ENCODE peak calls at places on chromosomes 16 and 17, in seven cellular contexts. One of them, this sample, is unnamed.

GRCh38 chr17:44636562-44636961 is 19.7 kb upstream of the MEIOC start:
- DNase-seq in RCC 7860: peak
- DNase-seq in fibroblast of the conjunctiva: peak
- DNase-seq in anterior cingulate cortex: no peak
- DNase-seq in activated CD4-positive, alpha-beta T cell treated with anti-CD3 and anti-CD28 coated beads, Interleukin-2, amount 10 ng/mL, durations not matched to agents 7 days and 5 days: no peak
- DNase-seq in fibroblast of lung: peak
- DNase-seq in activated CD8-positive, alpha-beta T cell treated with anti-CD3 and anti-CD28 coated beads, Interleukin-2, amount 10 ng/mL, durations not matched to agents 7 days and 5 days: no peak
- DNase-seq in this sample: peak

GRCh38 chr17:269616-270514 is 82.7 kb downstream of the RPH3AL start:
- DNase-seq in anterior cingulate cortex: no peak
- DNase-seq in activated CD8-positive, alpha-beta T cell treated with anti-CD3 and anti-CD28 coated beads, Interleukin-2, amount 10 ng/mL, durations not matched to agents 7 days and 5 days: no peak
- DNase-seq in fibroblast of the conjunctiva: no peak
- DNase-seq in RCC 7860: no peak
- DNase-seq in fibroblast of lung: no peak
- DNase-seq in activated CD4-positive, alpha-beta T cell treated with anti-CD3 and anti-CD28 coated beads, Interleukin-2, amount 10 ng/mL, durations not matched to agents 7 days and 5 days: peak
- DNase-seq in this sample: no peak

GRCh38 chr17:43814714-43815113 is 18.2 kb downstream of the MPP3 start:
- DNase-seq in activated CD8-positive, alpha-beta T cell treated with anti-CD3 and anti-CD28 coated beads, Interleukin-2, amount 10 ng/mL, durations not matched to agents 7 days and 5 days: no peak
- DNase-seq in activated CD4-positive, alpha-beta T cell treated with anti-CD3 and anti-CD28 coated beads, Interleukin-2, amount 10 ng/mL, durations not matched to agents 7 days and 5 days: no peak
- DNase-seq in anterior cingulate cortex: no peak
- DNase-seq in RCC 7860: peak
- DNase-seq in fibroblast of the conjunctiva: peak
- DNase-seq in fibroblast of lung: peak
- DNase-seq in this sample: peak

GRCh38 chr16:58085584-58086251 is 43.5 kb downstream of the CFAP20 start:
- DNase-seq in activated CD8-positive, alpha-beta T cell treated with anti-CD3 and anti-CD28 coated beads, Interleukin-2, amount 10 ng/mL, durations not matched to agents 7 days and 5 days: no peak
- DNase-seq in fibroblast of lung: no peak
- DNase-seq in fibroblast of the conjunctiva: no peak
- DNase-seq in RCC 7860: no peak
- DNase-seq in activated CD4-positive, alpha-beta T cell treated with anti-CD3 and anti-CD28 coated beads, Interleukin-2, amount 10 ng/mL, durations not matched to agents 7 days and 5 days: no peak
- DNase-seq in anterior cingulate cortex: no peak
- DNase-seq in this sample: no peak

GRCh38 chr16:89922884-89923639 is at the start of gene TUBB3:
- DNase-seq in fibroblast of lung: peak
- DNase-seq in fibroblast of the conjunctiva: peak
- DNase-seq in activated CD8-positive, alpha-beta T cell treated with anti-CD3 and anti-CD28 coated beads, Interleukin-2, amount 10 ng/mL, durations not matched to agents 7 days and 5 days: peak
- DNase-seq in RCC 7860: peak
- DNase-seq in anterior cingulate cortex: peak
- DNase-seq in activated CD4-positive, alpha-beta T cell treated with anti-CD3 and anti-CD28 coated beads, Interleukin-2, amount 10 ng/mL, durations not matched to agents 7 days and 5 days: peak
- DNase-seq in this sample: peak

GRCh38 chr17:29179232-29180036 is 764 bp downstream of the MYO18A start:
- DNase-seq in RCC 7860: no peak
- DNase-seq in anterior cingulate cortex: no peak
- DNase-seq in fibroblast of lung: no peak
- DNase-seq in activated CD8-positive, alpha-beta T cell treated with anti-CD3 and anti-CD28 coated beads, Interleukin-2, amount 10 ng/mL, durations not matched to agents 7 days and 5 days: no peak
- DNase-seq in fibroblast of the conjunctiva: no peak
- DNase-seq in activated CD4-positive, alpha-beta T cell treated with anti-CD3 and anti-CD28 coated beads, Interleukin-2, amount 10 ng/mL, durations not matched to agents 7 days and 5 days: no peak
- DNase-seq in this sample: peak

GRCh38 chr16:85902366-85903155 is 3.6 kb downstream of the IRF8 start:
- DNase-seq in RCC 7860: no peak
- DNase-seq in fibroblast of lung: no peak
- DNase-seq in activated CD8-positive, alpha-beta T cell treated with anti-CD3 and anti-CD28 coated beads, Interleukin-2, amount 10 ng/mL, durations not matched to agents 7 days and 5 days: peak
- DNase-seq in fibroblast of the conjunctiva: no peak
- DNase-seq in activated CD4-positive, alpha-beta T cell treated with anti-CD3 and anti-CD28 coated beads, Interleukin-2, amount 10 ng/mL, durations not matched to agents 7 days and 5 days: peak
- DNase-seq in anterior cingulate cortex: no peak
- DNase-seq in this sample: no peak

GRCh38 chr17:12927541-12928425 is 90.0 kb downstream of the ELAC2 start:
- DNase-seq in activated CD4-positive, alpha-beta T cell treated with anti-CD3 and anti-CD28 coated beads, Interleukin-2, amount 10 ng/mL, durations not matched to agents 7 days and 5 days: no peak
- DNase-seq in activated CD8-positive, alpha-beta T cell treated with anti-CD3 and anti-CD28 coated beads, Interleukin-2, amount 10 ng/mL, durations not matched to agents 7 days and 5 days: no peak
- DNase-seq in fibroblast of lung: no peak
- DNase-seq in anterior cingulate cortex: no peak
- DNase-seq in fibroblast of the conjunctiva: no peak
- DNase-seq in RCC 7860: no peak
- DNase-seq in this sample: no peak

GRCh38 chr17:74123866-74124265 is 79.6 kb upstream of the RPL38 start:
- DNase-seq in RCC 7860: no peak
- DNase-seq in fibroblast of lung: no peak
- DNase-seq in fibroblast of the conjunctiva: no peak
- DNase-seq in activated CD8-positive, alpha-beta T cell treated with anti-CD3 and anti-CD28 coated beads, Interleukin-2, amount 10 ng/mL, durations not matched to agents 7 days and 5 days: no peak
- DNase-seq in anterior cingulate cortex: no peak
- DNase-seq in activated CD4-positive, alpha-beta T cell treated with anti-CD3 and anti-CD28 coated beads, Interleukin-2, amount 10 ng/mL, durations not matched to agents 7 days and 5 days: no peak
- DNase-seq in this sample: no peak

GRCh38 chr17:6567528-6568185 is 11.3 kb upstream of the PITPNM3 start:
- DNase-seq in activated CD4-positive, alpha-beta T cell treated with anti-CD3 and anti-CD28 coated beads, Interleukin-2, amount 10 ng/mL, durations not matched to agents 7 days and 5 days: no peak
- DNase-seq in anterior cingulate cortex: no peak
- DNase-seq in RCC 7860: no peak
- DNase-seq in activated CD8-positive, alpha-beta T cell treated with anti-CD3 and anti-CD28 coated beads, Interleukin-2, amount 10 ng/mL, durations not matched to agents 7 days and 5 days: no peak
- DNase-seq in fibroblast of the conjunctiva: peak
- DNase-seq in fibroblast of lung: no peak
- DNase-seq in this sample: no peak

GRCh38 chr16:70769131-70769530 is 31.8 kb downstream of the VAC14 start:
- DNase-seq in activated CD8-positive, alpha-beta T cell treated with anti-CD3 and anti-CD28 coated beads, Interleukin-2, amount 10 ng/mL, durations not matched to agents 7 days and 5 days: no peak
- DNase-seq in RCC 7860: no peak
- DNase-seq in fibroblast of the conjunctiva: no peak
- DNase-seq in anterior cingulate cortex: no peak
- DNase-seq in activated CD4-positive, alpha-beta T cell treated with anti-CD3 and anti-CD28 coated beads, Interleukin-2, amount 10 ng/mL, durations not matched to agents 7 days and 5 days: no peak
- DNase-seq in fibroblast of lung: no peak
- DNase-seq in this sample: no peak

GRCh38 chr17:62091804-62092203 is 26.7 kb upstream of the MED13 start:
- DNase-seq in activated CD8-positive, alpha-beta T cell treated with anti-CD3 and anti-CD28 coated beads, Interleukin-2, amount 10 ng/mL, durations not matched to agents 7 days and 5 days: no peak
- DNase-seq in anterior cingulate cortex: no peak
- DNase-seq in RCC 7860: no peak
- DNase-seq in activated CD4-positive, alpha-beta T cell treated with anti-CD3 and anti-CD28 coated beads, Interleukin-2, amount 10 ng/mL, durations not matched to agents 7 days and 5 days: no peak
- DNase-seq in fibroblast of lung: no peak
- DNase-seq in fibroblast of the conjunctiva: no peak
- DNase-seq in this sample: no peak

GRCh38 chr17:45709889-45710288 is 74.2 kb upstream of the CRHR1 start:
- DNase-seq in RCC 7860: no peak
- DNase-seq in fibroblast of the conjunctiva: no peak
- DNase-seq in activated CD8-positive, alpha-beta T cell treated with anti-CD3 and anti-CD28 coated beads, Interleukin-2, amount 10 ng/mL, durations not matched to agents 7 days and 5 days: no peak
- DNase-seq in activated CD4-positive, alpha-beta T cell treated with anti-CD3 and anti-CD28 coated beads, Interleukin-2, amount 10 ng/mL, durations not matched to agents 7 days and 5 days: no peak
- DNase-seq in fibroblast of lung: no peak
- DNase-seq in anterior cingulate cortex: no peak
- DNase-seq in this sample: no peak

GRCh38 chr17:80363120-80363515 is 51.8 kb upstream of the ENDOV start:
- DNase-seq in activated CD4-positive, alpha-beta T cell treated with anti-CD3 and anti-CD28 coated beads, Interleukin-2, amount 10 ng/mL, durations not matched to agents 7 days and 5 days: no peak
- DNase-seq in anterior cingulate cortex: no peak
- DNase-seq in fibroblast of lung: no peak
- DNase-seq in activated CD8-positive, alpha-beta T cell treated with anti-CD3 and anti-CD28 coated beads, Interleukin-2, amount 10 ng/mL, durations not matched to agents 7 days and 5 days: no peak
- DNase-seq in RCC 7860: no peak
- DNase-seq in fibroblast of the conjunctiva: no peak
- DNase-seq in this sample: no peak

GRCh38 chr17:57372156-57372555 is 115.8 kb downstream of the MSI2 start:
- DNase-seq in fibroblast of the conjunctiva: no peak
- DNase-seq in activated CD8-positive, alpha-beta T cell treated with anti-CD3 and anti-CD28 coated beads, Interleukin-2, amount 10 ng/mL, durations not matched to agents 7 days and 5 days: no peak
- DNase-seq in RCC 7860: peak
- DNase-seq in anterior cingulate cortex: no peak
- DNase-seq in fibroblast of lung: peak
- DNase-seq in activated CD4-positive, alpha-beta T cell treated with anti-CD3 and anti-CD28 coated beads, Interleukin-2, amount 10 ng/mL, durations not matched to agents 7 days and 5 days: no peak
- DNase-seq in this sample: peak

GRCh38 chr16:52537463-52537862 is 9.5 kb downstream of the TOX3 start:
- DNase-seq in anterior cingulate cortex: no peak
- DNase-seq in fibroblast of the conjunctiva: no peak
- DNase-seq in RCC 7860: no peak
- DNase-seq in fibroblast of lung: peak
- DNase-seq in activated CD8-positive, alpha-beta T cell treated with anti-CD3 and anti-CD28 coated beads, Interleukin-2, amount 10 ng/mL, durations not matched to agents 7 days and 5 days: no peak
- DNase-seq in activated CD4-positive, alpha-beta T cell treated with anti-CD3 and anti-CD28 coated beads, Interleukin-2, amount 10 ng/mL, durations not matched to agents 7 days and 5 days: no peak
- DNase-seq in this sample: no peak

GRCh38 chr17:77489898-77490265 is 349.1 kb downstream of the SEC14L1 start:
- DNase-seq in activated CD8-positive, alpha-beta T cell treated with anti-CD3 and anti-CD28 coated beads, Interleukin-2, amount 10 ng/mL, durations not matched to agents 7 days and 5 days: no peak
- DNase-seq in anterior cingulate cortex: peak
- DNase-seq in activated CD4-positive, alpha-beta T cell treated with anti-CD3 and anti-CD28 coated beads, Interleukin-2, amount 10 ng/mL, durations not matched to agents 7 days and 5 days: no peak
- DNase-seq in RCC 7860: no peak
- DNase-seq in fibroblast of the conjunctiva: peak
- DNase-seq in fibroblast of lung: no peak
- DNase-seq in this sample: no peak

GRCh38 chr16:80526418-80527061 is 14.3 kb upstream of the DYNLRB2 start:
- DNase-seq in activated CD4-positive, alpha-beta T cell treated with anti-CD3 and anti-CD28 coated beads, Interleukin-2, amount 10 ng/mL, durations not matched to agents 7 days and 5 days: peak
- DNase-seq in anterior cingulate cortex: peak
- DNase-seq in fibroblast of lung: peak
- DNase-seq in fibroblast of the conjunctiva: peak
- DNase-seq in RCC 7860: peak
- DNase-seq in activated CD8-positive, alpha-beta T cell treated with anti-CD3 and anti-CD28 coated beads, Interleukin-2, amount 10 ng/mL, durations not matched to agents 7 days and 5 days: peak
- DNase-seq in this sample: peak

GRCh38 chr16:66856801-66857200 is 12.6 kb downstream of the CA7 start:
- DNase-seq in fibroblast of lung: no peak
- DNase-seq in RCC 7860: no peak
- DNase-seq in fibroblast of the conjunctiva: no peak
- DNase-seq in activated CD8-positive, alpha-beta T cell treated with anti-CD3 and anti-CD28 coated beads, Interleukin-2, amount 10 ng/mL, durations not matched to agents 7 days and 5 days: no peak
- DNase-seq in anterior cingulate cortex: no peak
- DNase-seq in activated CD4-positive, alpha-beta T cell treated with anti-CD3 and anti-CD28 coated beads, Interleukin-2, amount 10 ng/mL, durations not matched to agents 7 days and 5 days: no peak
- DNase-seq in this sample: no peak

GRCh38 chr17:2694381-2695242 is 17.0 kb downstream of the CLUH start:
- DNase-seq in fibroblast of lung: no peak
- DNase-seq in fibroblast of the conjunctiva: no peak
- DNase-seq in anterior cingulate cortex: no peak
- DNase-seq in RCC 7860: no peak
- DNase-seq in activated CD8-positive, alpha-beta T cell treated with anti-CD3 and anti-CD28 coated beads, Interleukin-2, amount 10 ng/mL, durations not matched to agents 7 days and 5 days: no peak
- DNase-seq in activated CD4-positive, alpha-beta T cell treated with anti-CD3 and anti-CD28 coated beads, Interleukin-2, amount 10 ng/mL, durations not matched to agents 7 days and 5 days: no peak
- DNase-seq in this sample: no peak

GRCh38 chr17:82898976-82899514 is 59.2 kb upstream of the ZNF750 start:
- DNase-seq in activated CD4-positive, alpha-beta T cell treated with anti-CD3 and anti-CD28 coated beads, Interleukin-2, amount 10 ng/mL, durations not matched to agents 7 days and 5 days: no peak
- DNase-seq in fibroblast of lung: no peak
- DNase-seq in fibroblast of the conjunctiva: no peak
- DNase-seq in anterior cingulate cortex: no peak
- DNase-seq in activated CD8-positive, alpha-beta T cell treated with anti-CD3 and anti-CD28 coated beads, Interleukin-2, amount 10 ng/mL, durations not matched to agents 7 days and 5 days: no peak
- DNase-seq in RCC 7860: no peak
- DNase-seq in this sample: no peak

GRCh38 chr17:44997733-44998520 is 29.8 kb upstream of the C1QL1 start:
- DNase-seq in anterior cingulate cortex: no peak
- DNase-seq in activated CD8-positive, alpha-beta T cell treated with anti-CD3 and anti-CD28 coated beads, Interleukin-2, amount 10 ng/mL, durations not matched to agents 7 days and 5 days: no peak
- DNase-seq in fibroblast of the conjunctiva: no peak
- DNase-seq in activated CD4-positive, alpha-beta T cell treated with anti-CD3 and anti-CD28 coated beads, Interleukin-2, amount 10 ng/mL, durations not matched to agents 7 days and 5 days: no peak
- DNase-seq in RCC 7860: no peak
- DNase-seq in fibroblast of lung: no peak
- DNase-seq in this sample: no peak

GRCh38 chr16:66886914-66887313 is 6.6 kb downstream of the PDP2 start:
- DNase-seq in activated CD8-positive, alpha-beta T cell treated with anti-CD3 and anti-CD28 coated beads, Interleukin-2, amount 10 ng/mL, durations not matched to agents 7 days and 5 days: no peak
- DNase-seq in activated CD4-positive, alpha-beta T cell treated with anti-CD3 and anti-CD28 coated beads, Interleukin-2, amount 10 ng/mL, durations not matched to agents 7 days and 5 days: no peak
- DNase-seq in RCC 7860: no peak
- DNase-seq in fibroblast of the conjunctiva: no peak
- DNase-seq in anterior cingulate cortex: no peak
- DNase-seq in fibroblast of lung: peak
- DNase-seq in this sample: no peak

GRCh38 chr16:48592839-48593429 is 17.0 kb downstream of the N4BP1 start:
- DNase-seq in fibroblast of the conjunctiva: no peak
- DNase-seq in RCC 7860: no peak
- DNase-seq in activated CD8-positive, alpha-beta T cell treated with anti-CD3 and anti-CD28 coated beads, Interleukin-2, amount 10 ng/mL, durations not matched to agents 7 days and 5 days: no peak
- DNase-seq in fibroblast of lung: no peak
- DNase-seq in activated CD4-positive, alpha-beta T cell treated with anti-CD3 and anti-CD28 coated beads, Interleukin-2, amount 10 ng/mL, durations not matched to agents 7 days and 5 days: no peak
- DNase-seq in anterior cingulate cortex: no peak
- DNase-seq in this sample: peak

GRCh38 chr17:34220045-34220775 is 34.9 kb upstream of the CCL2 start:
- DNase-seq in anterior cingulate cortex: no peak
- DNase-seq in RCC 7860: no peak
- DNase-seq in activated CD8-positive, alpha-beta T cell treated with anti-CD3 and anti-CD28 coated beads, Interleukin-2, amount 10 ng/mL, durations not matched to agents 7 days and 5 days: no peak
- DNase-seq in fibroblast of the conjunctiva: no peak
- DNase-seq in fibroblast of lung: no peak
- DNase-seq in activated CD4-positive, alpha-beta T cell treated with anti-CD3 and anti-CD28 coated beads, Interleukin-2, amount 10 ng/mL, durations not matched to agents 7 days and 5 days: no peak
- DNase-seq in this sample: no peak

GRCh38 chr17:9645858-9646555 is 690 bp downstream of the USP43 start:
- DNase-seq in RCC 7860: peak
- DNase-seq in fibroblast of lung: peak
- DNase-seq in fibroblast of the conjunctiva: no peak
- DNase-seq in activated CD8-positive, alpha-beta T cell treated with anti-CD3 and anti-CD28 coated beads, Interleukin-2, amount 10 ng/mL, durations not matched to agents 7 days and 5 days: peak
- DNase-seq in activated CD4-positive, alpha-beta T cell treated with anti-CD3 and anti-CD28 coated beads, Interleukin-2, amount 10 ng/mL, durations not matched to agents 7 days and 5 days: peak
- DNase-seq in anterior cingulate cortex: no peak
- DNase-seq in this sample: peak

GRCh38 chr17:15660077-15660476 is 24.0 kb downstream of the TRIM16 start:
- DNase-seq in fibroblast of the conjunctiva: no peak
- DNase-seq in RCC 7860: no peak
- DNase-seq in activated CD4-positive, alpha-beta T cell treated with anti-CD3 and anti-CD28 coated beads, Interleukin-2, amount 10 ng/mL, durations not matched to agents 7 days and 5 days: no peak
- DNase-seq in activated CD8-positive, alpha-beta T cell treated with anti-CD3 and anti-CD28 coated beads, Interleukin-2, amount 10 ng/mL, durations not matched to agents 7 days and 5 days: no peak
- DNase-seq in fibroblast of lung: no peak
- DNase-seq in anterior cingulate cortex: no peak
- DNase-seq in this sample: no peak

GRCh38 chr17:60594747-60595146 is 5.2 kb upstream of the PPM1D start:
- DNase-seq in RCC 7860: no peak
- DNase-seq in fibroblast of the conjunctiva: no peak
- DNase-seq in activated CD4-positive, alpha-beta T cell treated with anti-CD3 and anti-CD28 coated beads, Interleukin-2, amount 10 ng/mL, durations not matched to agents 7 days and 5 days: no peak
- DNase-seq in activated CD8-positive, alpha-beta T cell treated with anti-CD3 and anti-CD28 coated beads, Interleukin-2, amount 10 ng/mL, durations not matched to agents 7 days and 5 days: no peak
- DNase-seq in fibroblast of lung: no peak
- DNase-seq in anterior cingulate cortex: no peak
- DNase-seq in this sample: no peak

GRCh38 chr16:15781650-15782049 is 75.2 kb downstream of the MYH11 start:
- DNase-seq in fibroblast of the conjunctiva: no peak
- DNase-seq in activated CD4-positive, alpha-beta T cell treated with anti-CD3 and anti-CD28 coated beads, Interleukin-2, amount 10 ng/mL, durations not matched to agents 7 days and 5 days: no peak
- DNase-seq in RCC 7860: no peak
- DNase-seq in activated CD8-positive, alpha-beta T cell treated with anti-CD3 and anti-CD28 coated beads, Interleukin-2, amount 10 ng/mL, durations not matched to agents 7 days and 5 days: no peak
- DNase-seq in anterior cingulate cortex: no peak
- DNase-seq in fibroblast of lung: no peak
- DNase-seq in this sample: no peak

GRCh38 chr17:32970281-32970680 is 21.4 kb upstream of the SPACA3 start:
- DNase-seq in RCC 7860: no peak
- DNase-seq in anterior cingulate cortex: no peak
- DNase-seq in fibroblast of lung: peak
- DNase-seq in fibroblast of the conjunctiva: no peak
- DNase-seq in activated CD8-positive, alpha-beta T cell treated with anti-CD3 and anti-CD28 coated beads, Interleukin-2, amount 10 ng/mL, durations not matched to agents 7 days and 5 days: no peak
- DNase-seq in activated CD4-positive, alpha-beta T cell treated with anti-CD3 and anti-CD28 coated beads, Interleukin-2, amount 10 ng/mL, durations not matched to agents 7 days and 5 days: no peak
- DNase-seq in this sample: no peak

GRCh38 chr17:6641374-6641818 is 536 bp downstream of the TXNDC17 start:
- DNase-seq in fibroblast of lung: no peak
- DNase-seq in activated CD4-positive, alpha-beta T cell treated with anti-CD3 and anti-CD28 coated beads, Interleukin-2, amount 10 ng/mL, durations not matched to agents 7 days and 5 days: peak
- DNase-seq in fibroblast of the conjunctiva: no peak
- DNase-seq in activated CD8-positive, alpha-beta T cell treated with anti-CD3 and anti-CD28 coated beads, Interleukin-2, amount 10 ng/mL, durations not matched to agents 7 days and 5 days: no peak
- DNase-seq in anterior cingulate cortex: no peak
- DNase-seq in RCC 7860: no peak
- DNase-seq in this sample: no peak

GRCh38 chr17:70144260-70144846 is 25.0 kb upstream of the KCNJ2 start:
- DNase-seq in fibroblast of lung: peak
- DNase-seq in anterior cingulate cortex: no peak
- DNase-seq in activated CD8-positive, alpha-beta T cell treated with anti-CD3 and anti-CD28 coated beads, Interleukin-2, amount 10 ng/mL, durations not matched to agents 7 days and 5 days: no peak
- DNase-seq in fibroblast of the conjunctiva: peak
- DNase-seq in RCC 7860: no peak
- DNase-seq in activated CD4-positive, alpha-beta T cell treated with anti-CD3 and anti-CD28 coated beads, Interleukin-2, amount 10 ng/mL, durations not matched to agents 7 days and 5 days: no peak
- DNase-seq in this sample: peak

GRCh38 chr17:16304832-16305231 is 48.4 kb downstream of the CENPV start:
- DNase-seq in RCC 7860: no peak
- DNase-seq in activated CD8-positive, alpha-beta T cell treated with anti-CD3 and anti-CD28 coated beads, Interleukin-2, amount 10 ng/mL, durations not matched to agents 7 days and 5 days: peak
- DNase-seq in anterior cingulate cortex: no peak
- DNase-seq in fibroblast of lung: peak
- DNase-seq in activated CD4-positive, alpha-beta T cell treated with anti-CD3 and anti-CD28 coated beads, Interleukin-2, amount 10 ng/mL, durations not matched to agents 7 days and 5 days: peak
- DNase-seq in fibroblast of the conjunctiva: no peak
- DNase-seq in this sample: peak

GRCh38 chr17:28726396-28726911 is 421 bp upstream of the TLCD1 start:
- DNase-seq in RCC 7860: no peak
- DNase-seq in fibroblast of the conjunctiva: no peak
- DNase-seq in fibroblast of lung: peak
- DNase-seq in activated CD4-positive, alpha-beta T cell treated with anti-CD3 and anti-CD28 coated beads, Interleukin-2, amount 10 ng/mL, durations not matched to agents 7 days and 5 days: peak
- DNase-seq in activated CD8-positive, alpha-beta T cell treated with anti-CD3 and anti-CD28 coated beads, Interleukin-2, amount 10 ng/mL, durations not matched to agents 7 days and 5 days: peak
- DNase-seq in anterior cingulate cortex: peak
- DNase-seq in this sample: peak

GRCh38 chr17:80365001-80365965 is 49.7 kb upstream of the ENDOV start:
- DNase-seq in RCC 7860: no peak
- DNase-seq in fibroblast of the conjunctiva: no peak
- DNase-seq in anterior cingulate cortex: no peak
- DNase-seq in fibroblast of lung: no peak
- DNase-seq in activated CD4-positive, alpha-beta T cell treated with anti-CD3 and anti-CD28 coated beads, Interleukin-2, amount 10 ng/mL, durations not matched to agents 7 days and 5 days: no peak
- DNase-seq in activated CD8-positive, alpha-beta T cell treated with anti-CD3 and anti-CD28 coated beads, Interleukin-2, amount 10 ng/mL, durations not matched to agents 7 days and 5 days: no peak
- DNase-seq in this sample: no peak